ENCODE peak calls at places on chromosomes 13 and 19, in nine cellular contexts. H is fibroblast of pulmonary artery, M is breast epithelium, K is astrocyte of the spinal cord, C is BE2C, B is GM12865, R is AG04450, G is heart right ventricle, T is neural progenitor cell. J is an unnamed sample.

GRCh38 chr19:12628040-12629022 is 17.6 kb downstream of the ZNF791 start:
- DNase-seq in T (no peak), B (peak), C (no peak), K (peak), G (no peak), M (no peak), R (no peak), H (peak), J (peak)

GRCh38 chr13:83184819-83185218 is 697.5 kb downstream of the SLITRK1 start:
- DNase-seq in H (peak), K (peak), B (no peak), T (no peak), C (no peak), G (no peak), R (peak), M (no peak), J (peak)

GRCh38 chr13:67238277-67238859 is 8.2 kb upstream of the PCDH9 start:
- DNase-seq in C (no peak), G (no peak), H (peak), M (no peak), K (peak), T (no peak), B (peak), R (no peak), J (peak)

GRCh38 chr19:48745208-48745995 is 1.3 kb downstream of the IZUMO1 start:
- DNase-seq in H (peak), K (peak), R (no peak), M (no peak), C (peak), B (peak), G (peak), T (peak), J (peak)

GRCh38 chr19:41821003-41821735 is 23.3 kb downstream of the LYPD4 start:
- DNase-seq in M (no peak), G (no peak), H (peak), B (peak), R (no peak), K (no peak), T (peak), C (peak), J (peak)

GRCh38 chr19:18245297-18245696 is 19.1 kb upstream of the PDE4C start:
- DNase-seq in K (no peak), C (no peak), M (no peak), B (no peak), T (no peak), H (no peak), R (no peak), G (no peak), J (no peak)

GRCh38 chr13:92967923-92968322 is 258.7 kb upstream of the GPC6 start:
- DNase-seq in G (no peak), T (peak), C (no peak), M (no peak), H (peak), R (no peak), B (no peak), K (peak), J (peak)

GRCh38 chr13:101982903-101983302 is 418.9 kb downstream of the FGF14 start:
- DNase-seq in G (no peak), T (no peak), K (no peak), B (no peak), R (no peak), C (no peak), M (no peak), H (no peak), J (no peak)

GRCh38 chr13:99665716-99666115 is 164.4 kb downstream of the TM9SF2 start:
- DNase-seq in H (no peak), C (no peak), R (no peak), K (no peak), G (no peak), M (no peak), B (no peak), T (no peak), J (no peak)

GRCh38 chr19:13014101-13014920 is 19.0 kb downstream of the NFIX start:
- DNase-seq in G (no peak), K (no peak), B (no peak), M (no peak), C (no peak), R (no peak), H (peak), T (peak), J (no peak)

GRCh38 chr13:77356155-77356554 is 29.3 kb upstream of the MYCBP2 start:
- DNase-seq in R (no peak), B (no peak), H (no peak), K (no peak), C (no peak), G (no peak), M (no peak), T (no peak), J (no peak)

GRCh38 chr19:13042443-13043130 is 47.3 kb downstream of the NFIX start:
- DNase-seq in H (peak), B (no peak), K (no peak), G (no peak), C (no peak), M (no peak), R (no peak), T (no peak), J (no peak)

GRCh38 chr13:19586904-19587634 is 25.7 kb upstream of the TPTE2 start:
- DNase-seq in T (no peak), K (peak), R (no peak), G (no peak), B (peak), C (peak), H (no peak), M (no peak), J (peak)

GRCh38 chr13:102847272-102848234 is 1.7 kb downstream of the ERCC5 start:
- DNase-seq in R (no peak), K (peak), G (no peak), C (no peak), T (peak), M (no peak), B (peak), H (peak), J (peak)

GRCh38 chr13:20713751-20714150 is 10.3 kb downstream of the IL17D start:
- DNase-seq in T (no peak), H (peak), G (no peak), K (peak), B (no peak), R (no peak), M (no peak), C (no peak), J (no peak)

GRCh38 chr19:21934593-21934992 is 76.2 kb downstream of the ZNF208 start:
- DNase-seq in R (no peak), M (no peak), T (no peak), B (no peak), C (no peak), G (no peak), H (no peak), K (no peak), J (no peak)

GRCh38 chr13:75426421-75426820 is 55.5 kb downstream of the TBC1D4 start:
- DNase-seq in K (no peak), G (no peak), R (no peak), T (no peak), C (no peak), H (no peak), M (no peak), B (no peak), J (peak)

GRCh38 chr19:46488551-46488950 is 7.1 kb downstream of the PNMA8B start:
- DNase-seq in K (no peak), T (no peak), R (no peak), H (no peak), C (no peak), M (no peak), B (no peak), G (no peak), J (no peak)

GRCh38 chr19:3949997-3950859 is 17.4 kb downstream of the NMRK2 start:
- DNase-seq in M (no peak), R (no peak), C (no peak), K (no peak), B (no peak), G (no peak), H (no peak), T (no peak), J (no peak)

GRCh38 chr13:76383671-76384461 is 502.3 kb downstream of the KCTD12 start:
- DNase-seq in G (peak), M (no peak), C (no peak), T (no peak), R (peak), B (no peak), K (peak), H (peak), J (peak)

GRCh38 chr19:16370671-16371391 is 46.2 kb downstream of the KLF2 start:
- DNase-seq in R (no peak), H (no peak), G (no peak), T (no peak), C (no peak), K (no peak), M (no peak), B (peak), J (no peak)

GRCh38 chr13:30735025-30735967 is at the start of gene ALOX5AP:
- DNase-seq in G (no peak), M (no peak), B (peak), T (no peak), C (no peak), H (no peak), R (no peak), K (no peak), J (no peak)

GRCh38 chr19:17021793-17022590 is 4.6 kb downstream of the CPAMD8 start:
- DNase-seq in C (no peak), G (no peak), B (no peak), K (no peak), H (peak), M (no peak), R (no peak), T (no peak), J (peak)

GRCh38 chr19:15124572-15125231 is 17.5 kb downstream of the SYDE1 start:
- DNase-seq in K (no peak), H (no peak), G (no peak), T (no peak), B (peak), M (no peak), R (no peak), C (no peak), J (peak)

GRCh38 chr13:113546571-113547247 is 37.8 kb upstream of the TFDP1 start:
- DNase-seq in B (no peak), H (no peak), G (peak), K (peak), C (no peak), T (no peak), R (no peak), M (peak), J (no peak)

GRCh38 chr19:3708207-3708931 is at the start of gene TJP3:
- DNase-seq in H (no peak), T (no peak), G (no peak), C (no peak), K (no peak), B (no peak), M (peak), R (no peak), J (peak)

GRCh38 chr19:39053276-39054090 is 21.1 kb upstream of the FBXO27 start:
- DNase-seq in T (no peak), B (no peak), K (no peak), H (no peak), C (no peak), M (no peak), G (no peak), R (no peak), J (no peak)

GRCh38 chr19:389246-389934 is 19.6 kb downstream of the C2CD4C start:
- DNase-seq in M (no peak), B (no peak), K (no peak), T (no peak), C (no peak), H (no peak), G (no peak), R (no peak), J (no peak)

GRCh38 chr13:23824355-23824754 is 64.8 kb downstream of the MIPEP start:
- DNase-seq in C (no peak), H (no peak), T (no peak), G (no peak), M (no peak), K (no peak), B (no peak), R (no peak), J (no peak)

GRCh38 chr19:52191951-52192350 is 2.1 kb downstream of the PPP2R1A start:
- DNase-seq in H (no peak), C (no peak), B (peak), K (no peak), T (no peak), M (no peak), R (no peak), G (peak), J (no peak)

GRCh38 chr13:31172001-31172400 is 10.3 kb upstream of the HSPH1 start:
- DNase-seq in H (peak), T (no peak), B (no peak), K (no peak), R (no peak), G (no peak), C (no peak), M (no peak), J (peak)

DNA sequence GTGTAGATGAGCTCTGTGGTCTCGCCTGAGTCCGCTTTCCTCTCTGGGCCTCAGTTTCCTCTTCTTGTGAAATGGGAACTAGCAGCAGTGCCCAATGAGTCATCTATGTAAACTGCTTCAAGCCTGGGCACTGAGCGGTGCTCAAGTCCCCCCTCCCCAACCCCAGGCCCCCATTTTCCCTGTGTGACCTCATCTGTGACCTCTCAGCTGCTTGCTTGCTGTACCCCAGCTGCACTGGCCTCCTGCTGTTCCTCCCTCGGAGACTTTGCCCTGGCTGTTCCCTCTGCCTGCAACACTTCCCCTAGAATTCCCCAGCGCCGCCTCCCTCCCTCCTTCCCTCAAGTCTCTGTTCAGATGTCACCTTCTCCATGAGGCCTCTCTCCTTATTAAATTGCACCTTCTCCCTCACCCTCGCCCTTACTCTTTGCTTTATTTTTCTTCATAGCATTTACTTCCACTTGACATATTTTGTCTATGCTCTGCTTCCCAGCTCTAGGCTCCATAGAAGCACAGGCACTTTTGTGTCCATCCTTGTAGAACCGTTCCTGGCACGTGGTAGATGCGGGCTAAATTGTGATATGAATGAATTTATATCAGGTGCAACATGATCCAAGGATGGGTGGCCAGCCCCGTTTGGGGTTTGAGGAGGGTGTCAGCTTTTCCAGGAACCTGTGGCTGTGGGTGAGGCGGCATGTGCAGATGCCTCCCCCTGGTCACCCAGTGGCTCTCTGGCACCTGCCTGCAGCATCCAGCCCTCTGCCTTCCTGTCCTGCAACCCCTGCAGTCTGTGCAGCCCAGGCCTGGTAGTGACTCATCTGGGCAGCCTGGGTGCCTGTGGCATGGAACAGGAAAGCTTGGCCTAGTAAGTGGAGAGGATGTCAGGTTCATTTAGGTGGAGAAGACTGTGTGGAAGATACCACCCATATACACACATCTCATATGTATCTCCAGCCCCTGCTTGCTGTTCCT is 26.3 kb downstream of the SIPA1L3 start:
- DNase-seq in M (no peak), H (peak), G (no peak), T (peak), B (peak), R (peak), C (peak), K (peak), J (peak)
- H3K4me3 ChIP-seq in M (no peak), H (no peak), G (no peak), T (peak), B (peak), R (no peak), C (no peak), K (no peak), J (peak)

GRCh38 chr19:54388803-54389144 is 24.0 kb upstream of the LAIR1 start:
- DNase-seq in H (no peak), K (no peak), T (no peak), G (no peak), B (peak), C (no peak), M (no peak), R (no peak), J (no peak)
- H3K4me3 ChIP-seq in H (peak), K (no peak), T (no peak), G (no peak), B (peak), C (no peak), M (peak), R (no peak), J (no peak)

DNA sequence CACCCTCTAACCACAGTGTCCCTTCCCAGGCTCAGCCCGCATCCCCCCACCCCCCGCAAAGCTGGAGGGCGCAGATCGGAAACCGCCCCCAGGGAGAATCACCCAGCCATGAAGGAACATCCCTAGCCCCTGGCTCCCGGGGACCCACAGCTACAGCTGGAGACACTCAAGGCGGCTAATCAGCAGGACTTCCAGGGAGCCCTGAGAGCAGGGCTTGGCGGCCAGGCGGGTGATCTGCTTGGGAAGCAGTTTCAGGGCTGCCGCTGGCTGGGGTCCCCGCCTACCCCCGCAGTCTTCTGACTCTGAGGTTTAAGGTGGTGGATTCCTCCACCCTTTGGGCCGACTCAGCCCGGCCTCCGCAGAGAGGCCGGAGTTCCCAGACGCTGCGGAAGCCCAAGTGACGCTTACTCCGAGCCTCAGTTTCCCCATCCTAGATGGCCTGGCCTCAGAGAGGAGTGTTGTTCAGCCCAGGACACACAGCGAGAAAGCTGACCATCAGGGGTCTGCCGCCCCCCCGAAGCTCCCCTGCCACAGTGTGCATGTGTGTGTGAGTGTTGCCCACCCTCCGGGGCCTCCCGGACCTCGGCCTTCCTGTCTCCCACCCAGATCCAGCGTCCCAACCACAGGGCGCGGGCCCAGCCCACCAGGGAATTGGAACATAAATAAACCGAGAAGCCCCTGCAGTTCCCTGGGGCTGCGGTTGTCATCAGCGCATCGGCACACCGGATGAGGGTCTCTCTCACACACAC is 9.8 kb downstream of the FUT6 start:
- DNase-seq in M (no peak), G (no peak), B (no peak), R (no peak), K (no peak), H (no peak), T (no peak), C (no peak), J (no peak)
- H3K4me3 ChIP-seq in M (no peak), G (no peak), B (peak), R (no peak), K (no peak), H (no peak), T (peak), C (peak), J (no peak)

DNA sequence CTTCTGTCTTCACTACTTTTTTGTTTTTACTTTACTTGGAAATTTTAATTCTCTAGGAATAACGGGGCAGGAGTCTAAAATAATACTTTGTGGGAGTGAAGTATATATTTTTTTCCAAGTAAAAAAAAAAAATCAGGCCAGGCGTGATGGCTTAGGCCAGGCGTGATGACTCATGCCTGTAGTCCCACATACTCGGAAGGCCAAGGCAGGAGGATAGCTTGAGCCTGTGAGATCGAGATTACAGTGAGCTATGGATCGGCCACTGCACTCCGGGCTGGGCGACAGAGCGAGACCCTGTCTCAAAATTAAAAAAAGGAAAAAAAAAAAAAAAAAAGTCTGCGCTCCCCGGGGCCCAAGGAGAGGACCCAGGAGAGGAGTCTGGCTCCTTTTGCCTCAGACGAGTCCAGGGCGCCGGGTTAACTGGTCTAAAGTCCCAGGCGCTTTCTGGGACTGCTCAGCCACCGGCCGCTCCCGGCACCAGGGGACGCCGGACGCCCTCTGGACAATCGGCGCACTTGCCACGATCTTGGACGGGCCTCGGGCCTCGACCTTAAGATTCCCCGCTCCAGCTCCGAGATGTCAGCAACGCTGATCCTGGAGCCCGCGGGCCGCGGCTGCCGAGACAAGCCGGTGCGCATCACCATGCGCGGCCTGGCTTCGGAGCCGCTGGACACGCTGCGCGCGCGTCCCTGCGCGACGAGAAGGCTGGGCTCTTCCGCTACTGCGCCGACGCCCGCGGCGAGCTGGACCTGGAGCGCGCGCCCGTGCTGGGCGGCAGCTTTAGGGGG is 2.7 kb upstream of the ZFP82 start:
- DNase-seq in K (peak), H (peak), M (peak), B (no peak), T (peak), C (no peak), G (peak), R (no peak), J (peak)
- H3K4me3 ChIP-seq in K (peak), H (peak), M (peak), B (no peak), T (no peak), C (no peak), G (peak), R (peak), J (peak)

DNA sequence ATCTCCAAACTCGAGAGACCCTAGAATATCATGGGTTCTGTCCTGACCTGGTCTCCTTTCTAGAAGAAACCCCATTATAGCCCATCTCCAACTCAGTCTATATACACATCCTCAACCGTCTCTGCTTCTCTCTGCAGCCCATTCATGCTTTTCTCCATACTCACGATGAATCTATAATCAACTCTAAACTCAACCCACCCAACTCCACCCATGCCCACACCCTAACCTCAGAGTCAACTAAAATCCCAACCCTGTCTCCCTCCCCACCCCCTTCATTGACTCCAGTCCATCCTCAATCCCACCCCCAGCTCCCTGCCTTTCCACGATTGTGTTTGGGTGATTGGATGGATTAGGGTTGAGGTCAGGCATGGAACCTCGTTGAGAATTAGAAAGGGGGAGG is 1.8 kb downstream of the SBK3 start:
- DNase-seq in K (no peak), B (no peak), C (no peak), R (no peak), T (no peak), H (no peak), G (no peak), M (no peak), J (no peak)
- H3K4me3 ChIP-seq in K (no peak), B (no peak), C (no peak), R (no peak), T (no peak), H (no peak), G (no peak), M (no peak), J (no peak)

J was measured in epithelial cell of esophagus.